ENCODE peak calls at places on chromosomes 12 and 14, in seven cellular contexts. I, A, J, C, U, O and N are unnamed samples.

GRCh38 chr12:238736-239398 is 23.8 kb downstream of the SLC6A13 start:
- DNase-seq in C (no peak), O (no peak), J (no peak), A (no peak), I (no peak), U (no peak), N (no peak)

GRCh38 chr12:60935981-60936761 is 1324.0 kb upstream of the USP15 start:
- DNase-seq in J (no peak), C (no peak), I (no peak), A (no peak), O (no peak), U (no peak), N (no peak)

GRCh38 chr12:109920266-109920780 is 20.2 kb downstream of the TCHP start:
- DNase-seq in I (no peak), C (no peak), A (no peak), O (no peak), J (no peak), U (no peak), N (no peak)

GRCh38 chr12:22271036-22271435 is 63.5 kb downstream of the ST8SIA1 start:
- DNase-seq in O (no peak), I (no peak), J (no peak), A (no peak), U (no peak), C (no peak), N (no peak)

GRCh38 chr14:56351861-56352260 is 227.7 kb upstream of the TMEM260 start:
- DNase-seq in O (no peak), A (no peak), I (no peak), J (no peak), C (no peak), U (no peak), N (no peak)

GRCh38 chr12:89945123-89945522 is 236.5 kb upstream of the ATP2B1 start:
- DNase-seq in U (no peak), O (no peak), C (no peak), A (no peak), I (no peak), J (no peak), N (no peak)

GRCh38 chr12:47397664-47398281 is 308.1 kb downstream of the RPAP3 start:
- DNase-seq in U (peak; percentile 51), J (no peak), C (no peak), O (peak; percentile 12), A (no peak), I (no peak), N (no peak)

GRCh38 chr14:85549697-85550096 is 19.8 kb downstream of the FLRT2 start:
- DNase-seq in J (no peak), A (no peak), C (no peak), U (no peak), O (no peak), I (no peak), N (no peak)

GRCh38 chr12:3352230-3352629 is 138.8 kb upstream of the PRMT8 start:
- DNase-seq in C (no peak), J (no peak), O (no peak), U (no peak), A (no peak), I (no peak), N (no peak)

GRCh38 chr14:104436047-104436531 is 143.5 kb upstream of the C14orf180 start:
- DNase-seq in I (no peak), U (no peak), J (no peak), O (no peak), A (peak; percentile 71), C (peak; percentile 61), N (peak; percentile 48)
- H3K27ac ChIP-seq in I (peak overlapping the region; percentile 19), U (no peak overlapping the region), J (no peak overlapping the region), O (no peak overlapping the region), A (peak overlapping the region; percentile 69), C (peak overlapping the region; percentile 6), N (peak overlapping the region; percentile 52)

DNA sequence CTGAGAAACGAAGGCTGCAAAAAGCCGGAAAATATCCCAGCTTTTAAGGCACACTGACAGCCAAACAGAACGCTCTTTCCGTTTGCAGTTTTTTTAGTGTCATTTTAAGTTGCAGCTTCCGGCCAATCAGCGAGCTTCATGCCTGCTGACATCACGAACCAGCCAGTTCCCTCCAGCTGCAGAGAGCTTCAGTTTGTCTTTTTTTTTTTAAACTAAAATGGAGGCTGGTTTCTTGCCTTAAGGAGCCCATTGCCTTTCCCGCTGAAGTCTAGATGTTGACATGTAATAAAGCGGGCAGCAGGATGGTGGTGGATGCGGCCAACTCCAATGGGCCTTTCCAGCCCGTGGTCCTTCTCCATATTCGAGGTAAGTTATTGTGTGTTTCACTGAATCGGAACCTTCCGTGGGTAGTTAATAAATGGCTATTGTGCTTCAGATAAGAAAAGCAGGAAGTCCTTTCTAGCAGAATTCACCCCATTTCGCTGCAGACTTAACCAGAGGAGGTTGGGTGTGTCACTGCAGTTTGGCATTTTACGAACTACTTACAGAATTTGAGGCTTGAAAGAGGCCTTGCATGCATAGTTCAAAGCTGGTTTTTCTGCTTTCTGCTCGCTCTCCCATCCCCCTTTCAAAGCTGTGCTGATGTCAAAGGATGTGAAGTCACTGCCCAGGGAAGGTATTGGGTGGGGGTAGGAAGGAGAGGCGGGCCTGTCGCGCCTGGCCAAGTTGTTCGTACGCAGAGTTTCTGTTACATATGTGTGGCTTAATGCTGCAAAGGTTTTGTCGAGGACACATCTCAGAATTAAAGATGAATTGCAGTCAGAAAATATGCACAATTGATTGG is 48.4 kb downstream of the PPP2R5C start:
- DNase-seq in C (peak; percentile 89), J (peak; percentile 70), U (peak; percentile 78), O (peak; percentile 92), A (peak; percentile 86), I (peak; percentile 44), N (peak; percentile 78)
- TF ChIP-seq POLR2A in C (peak; percentile 87), J (peak; percentile 89), U (peak; percentile 45), O (peak; percentile 78), A (peak; percentile 66), I (peak; percentile 90), N (peak; percentile 68)

DNA sequence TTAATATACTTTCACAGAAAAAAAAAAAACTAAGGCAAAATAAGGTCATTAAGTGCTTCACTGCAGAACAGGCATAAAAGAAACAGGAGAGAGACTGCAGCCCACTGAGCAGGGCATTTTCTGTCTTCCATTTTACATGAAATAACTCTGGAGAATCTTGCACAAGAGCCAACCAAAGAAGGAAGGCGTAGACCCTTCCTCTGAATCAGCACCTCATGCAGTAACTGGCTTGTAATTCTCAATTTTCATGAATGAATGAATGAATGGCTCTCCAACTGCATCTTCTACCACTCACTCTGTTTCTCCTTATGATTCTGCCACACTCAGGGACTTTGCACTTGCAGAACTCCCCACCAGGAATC is 102.0 kb upstream of the PPM1H start:
- DNase-seq in U (no peak), O (no peak), A (no peak), C (no peak), I (no peak), J (no peak), N (no peak)
- H3K27ac ChIP-seq in U (no peak overlapping the region), O (no peak overlapping the region), A (no peak overlapping the region), C (no peak overlapping the region), I (no peak overlapping the region), J (no peak overlapping the region), N (no peak overlapping the region)

DNA sequence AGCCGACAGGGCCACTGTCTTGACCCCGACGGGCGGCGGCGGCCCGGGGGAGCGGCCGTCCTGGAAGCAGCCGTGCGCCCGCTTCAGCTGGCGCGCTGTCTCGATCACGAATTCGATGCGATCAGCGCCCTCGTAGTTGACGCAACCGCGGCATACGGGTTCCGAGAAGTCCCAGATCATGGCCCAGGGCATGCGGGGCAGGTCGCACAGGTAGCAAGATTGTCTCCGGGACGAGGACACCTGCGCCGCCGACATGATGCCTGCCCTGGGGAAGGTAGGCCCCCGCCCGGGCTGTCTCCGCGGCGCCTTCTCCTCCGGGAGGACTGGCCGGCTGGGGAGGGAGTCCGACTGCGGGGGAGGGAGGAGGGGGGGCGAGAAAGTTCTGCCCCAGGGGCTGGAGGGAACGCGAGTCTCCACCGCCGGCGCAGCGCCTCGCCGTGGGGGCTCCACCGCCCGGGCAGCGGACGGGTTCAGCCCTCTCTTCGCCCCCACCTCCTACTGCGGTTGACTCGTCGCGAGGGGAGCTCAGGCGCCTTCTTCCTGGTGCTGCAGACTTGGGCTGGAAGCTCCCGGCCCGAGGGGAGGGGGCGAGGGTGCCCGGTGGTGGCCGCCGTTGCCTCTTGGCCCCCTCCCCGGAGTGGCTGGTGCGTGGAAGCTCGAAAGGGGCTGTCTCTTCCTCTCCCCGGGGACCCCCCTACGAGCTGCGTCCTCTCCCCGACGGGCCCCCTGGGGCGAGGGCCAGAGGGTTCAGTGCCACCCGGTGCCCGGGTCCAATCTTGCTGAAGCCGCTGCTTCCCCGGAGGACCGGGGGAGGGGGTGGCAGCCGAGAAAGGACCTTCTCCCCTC is 747 bp downstream of the IRF2BPL start:
- DNase-seq in O (peak; percentile 75), J (no peak), U (peak; percentile 65), I (no peak), C (peak; percentile 83), A (peak; percentile 64), N (peak; percentile 74)
- TF ChIP-seq POLR2A in O (peak; percentile 55), J (peak; percentile 9), U (no peak), I (peak; percentile 38), C (peak; percentile 65), A (no peak), N (no peak)

GRCh38 chr12:9390761-9391160 is 182.6 kb upstream of the PZP start:
- DNase-seq in I (no peak), C (no peak), J (no peak), A (no peak), O (no peak), U (no peak), N (no peak)

GRCh38 chr12:9388379-9388778 is 180.2 kb upstream of the PZP start:
- DNase-seq in J (no peak), I (no peak), C (no peak), A (no peak), O (no peak), U (no peak), N (no peak)

GRCh38 chr12:9391751-9392240 is 183.6 kb upstream of the PZP start:
- DNase-seq in I (no peak), O (no peak), A (no peak), U (no peak), C (no peak), J (no peak), N (no peak)

GRCh38 chr12:9387450-9387849 is 179.3 kb upstream of the PZP start:
- DNase-seq in U (no peak), A (no peak), O (no peak), J (no peak), C (no peak), I (no peak), N (no peak)

GRCh38 chr12:9389796-9390195 is 181.6 kb upstream of the PZP start:
- DNase-seq in I (no peak), J (no peak), A (no peak), U (no peak), C (no peak), O (no peak), N (no peak)
- H3K27ac ChIP-seq in I (no peak overlapping the region), J (no peak overlapping the region), A (no peak overlapping the region), U (no peak overlapping the region), C (no peak overlapping the region), O (no peak overlapping the region), N (no peak overlapping the region)

GRCh38 chr12:53746592-53747491 is 4.9 kb downstream of the CISTR start:
- DNase-seq in U (peak; percentile 88), J (peak; percentile 82), O (peak; percentile 91), C (peak; percentile 93), I (peak; percentile 46), A (peak; percentile 95), N (peak; percentile 93)
- TF ChIP-seq POLR2A in U (no peak), J (no peak), O (no peak), C (no peak), I (no peak), A (no peak), N (no peak)